ENCODE peak calls at places on chromosome 2, in six cellular contexts. J is NCI-H460, E is NCI-H1694 treated with DMSO at 0.1 percent for 48 hours, Y is glomerular endothelial cell, A is Daoy, O is T-helper 2 cell. Q is an unnamed sample.

GRCh38 chr2:190786404-190787166 is 94.0 kb upstream of the GLS start:
- DNase-seq in A (no peak), E (no peak), Y (no peak), O (no peak), J (no peak), Q (no peak)

GRCh38 chr2:241096979-241097378 is 5.1 kb downstream of the MTERF4 start:
- DNase-seq in A (no peak), Y (no peak), O (no peak), J (no peak), E (no peak), Q (no peak)

GRCh38 chr2:186699742-186700141 is 5.9 kb downstream of the FAM171B start:
- DNase-seq in E (no peak), A (no peak), Y (no peak), O (no peak), J (no peak), Q (no peak)

GRCh38 chr2:51013870-51014526 is 17.9 kb downstream of the NRXN1 start:
- DNase-seq in O (no peak), A (no peak), Y (no peak), E (no peak), J (no peak), Q (no peak)

GRCh38 chr2:235460548-235461047 is 33.2 kb upstream of the AGAP1 start:
- DNase-seq in Y (no peak), O (no peak), J (no peak), A (no peak), E (no peak), Q (no peak)

GRCh38 chr2:64930159-64930558 is 59.0 kb upstream of the SLC1A4 start:
- DNase-seq in O (no peak), E (no peak), A (no peak), Y (no peak), J (no peak), Q (no peak)

GRCh38 chr2:165239230-165239629 is at the start of gene SCN2A:
- DNase-seq in J (peak; percentile 60), O (no peak), E (peak; percentile 83), Y (peak; percentile 22), A (peak; percentile 40), Q (peak; percentile 54)

GRCh38 chr2:147934881-147935280 is 85.7 kb downstream of the ORC4 start:
- DNase-seq in Y (no peak), A (no peak), J (no peak), O (no peak), E (no peak), Q (no peak)

GRCh38 chr2:171553858-171554257 is 31.6 kb downstream of the CYBRD1 start:
- DNase-seq in J (peak; percentile 95), E (no peak), Y (no peak), O (no peak), A (peak; percentile 68), Q (peak; percentile 9)

GRCh38 chr2:64906853-64907536 is 82.2 kb upstream of the SLC1A4 start:
- DNase-seq in O (no peak), E (no peak), J (no peak), Y (no peak), A (no peak), Q (no peak)

GRCh38 chr2:156803243-156803642 is 367.1 kb downstream of the GPD2 start:
- DNase-seq in J (no peak), Y (no peak), E (no peak), A (no peak), O (no peak), Q (no peak)

GRCh38 chr2:73859721-73860586 is 31.2 kb downstream of the STAMBP start:
- DNase-seq in J (peak; percentile 11), O (no peak), Y (peak; percentile 10), E (no peak), A (peak; percentile 78), Q (peak; percentile 60)

GRCh38 chr2:117321816-117322215 is 492.7 kb upstream of the DDX18 start:
- DNase-seq in Y (no peak), O (no peak), E (no peak), J (no peak), A (no peak), Q (no peak)

GRCh38 chr2:216562689-216563435 is 64.2 kb downstream of the RPL37A start:
- DNase-seq in Y (no peak), J (no peak), E (no peak), A (no peak), O (no peak), Q (peak; percentile 20)

GRCh38 chr2:228703099-228703498 is 521.6 kb upstream of the SPHKAP start:
- DNase-seq in O (no peak), A (no peak), J (no peak), Y (no peak), E (peak; percentile 3), Q (no peak)

GRCh38 chr2:177489719-177490301 is 97.2 kb downstream of the AGPS start:
- DNase-seq in A (no peak), Y (peak; percentile 18), E (peak; percentile 90), O (no peak), J (peak; percentile 40), Q (peak; percentile 23)

GRCh38 chr2:224754129-224754528 is 38.0 kb upstream of the CCDC195 start:
- DNase-seq in E (no peak), J (no peak), A (peak; percentile 29), O (no peak), Y (no peak), Q (no peak)

GRCh38 chr2:28898048-28898447 is 3.6 kb downstream of the WDR43 start:
- DNase-seq in Y (no peak), O (no peak), E (no peak), J (no peak), A (no peak), Q (no peak)

GRCh38 chr2:142642654-142643053 is 234.8 kb upstream of the KYNU start:
- DNase-seq in J (no peak), O (no peak), Y (no peak), A (no peak), E (no peak), Q (no peak)

GRCh38 chr2:221527759-221528444 is 44.2 kb downstream of the EPHA4 start:
- DNase-seq in A (no peak), Y (no peak), J (no peak), O (no peak), E (no peak), Q (peak; percentile 81)

GRCh38 chr2:168346725-168347477 is 99.5 kb upstream of the STK39 start:
- DNase-seq in O (no peak), A (peak; percentile 62), Y (peak; percentile 42), E (peak; percentile 90), J (peak; percentile 65), Q (peak; percentile 61)

GRCh38 chr2:211745295-211746097 is 793.1 kb downstream of the ERBB4 start:
- DNase-seq in O (no peak), E (peak; percentile 76), Y (no peak), J (peak; percentile 62), A (peak; percentile 45), Q (peak; percentile 68)

GRCh38 chr2:44582363-44583008 is 220.7 kb downstream of the CAMKMT start:
- DNase-seq in J (no peak), A (no peak), E (no peak), O (no peak), Y (no peak), Q (no peak)

GRCh38 chr2:37653805-37654378 is 17.6 kb downstream of the CDC42EP3 start:
- DNase-seq in O (no peak), A (no peak), Y (no peak), E (peak; percentile 31), J (no peak), Q (no peak)

GRCh38 chr2:241863021-241863954 is 4.6 kb upstream of the PDCD1 start:
- DNase-seq in J (no peak), Y (no peak), E (no peak), O (no peak), A (peak; percentile 60), Q (no peak)

GRCh38 chr2:238914648-238915015 is 66.7 kb downstream of the TWIST2 start:
- DNase-seq in Y (no peak), O (no peak), A (peak; percentile 27), J (no peak), E (no peak), Q (peak; percentile 10)

GRCh38 chr2:143264851-143265250 is 135.6 kb downstream of the ARHGAP15 start:
- DNase-seq in A (no peak), E (no peak), J (no peak), O (no peak), Y (no peak), Q (no peak)

Q was measured in SW480.